ENCODE peak calls at places on chromosomes 3 and 15, in seven cellular contexts. M, D, U, E, I, T and X are unnamed samples. For H3K4me1, the result is how much of the 10 kb centered on the place peaks cover.

GRCh38 chr15:75168374-75168773 is 33.3 kb upstream of the C15orf39 start:
- DNase-seq in M (no peak), D (no peak), U (no peak), E (no peak), I (no peak), T (no peak), X (no peak)

GRCh38 chr3:127867986-127868385 is 45.7 kb upstream of the MGLL start:
- DNase-seq in M (no peak), D (no peak), U (no peak), E (no peak), I (no peak), T (no peak), X (no peak)

GRCh38 chr3:67329358-67329757 is 325.1 kb downstream of the SUCLG2 start:
- DNase-seq in M (no peak), D (no peak), U (no peak), E (peak), I (no peak), T (no peak), X (no peak)

GRCh38 chr15:100167884-100168375 is 173.8 kb downstream of the ADAMTS17 start:
- DNase-seq in M (no peak), D (no peak), U (no peak), E (no peak), I (no peak), T (no peak), X (no peak)

GRCh38 chr15:90266061-90266431 is 574 bp downstream of the NGRN start:
- DNase-seq in M (peak), D (peak), U (peak), E (no peak), I (peak), T (no peak), X (no peak)

GRCh38 chr15:26866298-26867198 is at the start of gene GABRA5:
- DNase-seq in M (no peak), D (no peak), U (peak), E (no peak), I (peak), T (no peak), X (no peak)

GRCh38 chr3:66885326-66886000 is 112.6 kb upstream of the KBTBD8 start:
- DNase-seq in M (peak), D (no peak), U (peak), E (no peak), I (no peak), T (no peak), X (no peak)

GRCh38 chr15:68997930-68998777 is 16.3 kb upstream of the NOX5 start:
- DNase-seq in M (no peak), D (no peak), U (no peak), E (no peak), I (no peak), T (no peak), X (no peak)

GRCh38 chr15:98751767-98752166 is 103.4 kb downstream of the IGF1R start:
- DNase-seq in M (no peak), D (no peak), U (no peak), E (no peak), I (no peak), T (no peak), X (no peak)

GRCh38 chr15:57591237-57591821 is 375 bp upstream of the MYZAP start:
- DNase-seq in M (no peak), D (peak), U (peak), E (no peak), I (no peak), T (no peak), X (no peak)

GRCh38 chr3:67018105-67018788 is 20.1 kb downstream of the KBTBD8 start:
- DNase-seq in M (no peak), D (no peak), U (no peak), E (no peak), I (no peak), T (no peak), X (no peak)

GRCh38 chr3:166114448-166114847 is 277.2 kb upstream of the BCHE start:
- DNase-seq in M (no peak), D (no peak), U (no peak), E (no peak), I (no peak), T (no peak), X (no peak)

GRCh38 chr3:135576786-135577185 is 388.7 kb upstream of the PPP2R3A start:
- DNase-seq in M (no peak), D (no peak), U (no peak), E (no peak), I (no peak), T (no peak), X (no peak)

GRCh38 chr15:30990036-30990435 is 1.4 kb downstream of the MTMR10 start:
- DNase-seq in M (no peak), D (no peak), U (no peak), E (no peak), I (peak), T (no peak), X (no peak)

GRCh38 chr3:160319322-160319721 is 79.7 kb downstream of the IFT80 start:
- DNase-seq in M (no peak), D (no peak), U (no peak), E (no peak), I (no peak), T (no peak), X (no peak)

GRCh38 chr3:14337828-14338227 is 64.6 kb upstream of the SLC6A6 start:
- DNase-seq in M (no peak), D (no peak), U (no peak), E (no peak), I (no peak), T (no peak), X (no peak)
- H3K4me1 ChIP-seq in M (under half), D (under half), U (under half), E (under half), I (under half), T (under half), X (under half)

GRCh38 chr15:82743810-82744209 is 34.1 kb upstream of the AP3B2 start:
- DNase-seq in M (no peak), D (no peak), U (no peak), E (no peak), I (no peak), T (no peak), X (no peak)

GRCh38 chr15:82739086-82739485 is 29.4 kb upstream of the AP3B2 start:
- DNase-seq in M (no peak), D (no peak), U (no peak), E (no peak), I (no peak), T (no peak), X (no peak)

GRCh38 chr15:82737975-82738374 is 28.3 kb upstream of the AP3B2 start:
- DNase-seq in M (no peak), D (no peak), U (no peak), E (no peak), I (no peak), T (no peak), X (no peak)

GRCh38 chr15:82742134-82742533 is 32.5 kb upstream of the AP3B2 start:
- DNase-seq in M (no peak), D (no peak), U (no peak), E (no peak), I (no peak), T (peak), X (peak)
- TF ChIP-seq POLR2AphosphoS5 in M (no peak), D (no peak), U (no peak), E (no peak), I (no peak), T (no peak), X (no peak)

GRCh38 chr15:63502137-63502801 is 2.1 kb upstream of the USP3 start:
- DNase-seq in M (no peak), D (peak), U (no peak), E (no peak), I (no peak), T (peak), X (peak)
- H3K4me1 ChIP-seq in M (half or more), D (half or more), U (under half), E (under half), I (under half), T (under half), X (under half)

GRCh38 chr3:62367735-62368704 is 5.3 kb downstream of the FEZF2 start:
- DNase-seq in M (no peak), D (no peak), U (peak), E (no peak), I (peak), T (no peak), X (no peak)

GRCh38 chr3:62368705-62369475 is 4.5 kb downstream of the FEZF2 start:
- DNase-seq in M (no peak), D (no peak), U (peak), E (no peak), I (peak), T (no peak), X (no peak)

GRCh38 chr3:62365311-62366092 is 7.8 kb downstream of the FEZF2 start:
- DNase-seq in M (no peak), D (no peak), U (peak), E (no peak), I (no peak), T (no peak), X (no peak)

GRCh38 chr3:62363275-62363674 is 10.1 kb downstream of the FEZF2 start:
- DNase-seq in M (no peak), D (no peak), U (no peak), E (no peak), I (no peak), T (no peak), X (no peak)

GRCh38 chr3:62366093-62366419 is 7.3 kb downstream of the FEZF2 start:
- DNase-seq in M (no peak), D (no peak), U (no peak), E (no peak), I (no peak), T (no peak), X (no peak)
- TF ChIP-seq POLR2AphosphoS5 in M (no peak), D (no peak), U (no peak), E (no peak), I (no peak), T (no peak), X (no peak)

GRCh38 chr3:48558446-48559134 is 2.0 kb upstream of the PFKFB4 start:
- DNase-seq in M (no peak), D (no peak), U (no peak), E (no peak), I (peak), T (no peak), X (no peak)

GRCh38 chr3:48562367-48563095 is 1.1 kb downstream of the UCN2 start:
- DNase-seq in M (no peak), D (no peak), U (no peak), E (no peak), I (peak), T (no peak), X (no peak)

GRCh38 chr3:48560648-48561018 is 2.9 kb downstream of the UCN2 start:
- DNase-seq in M (no peak), D (no peak), U (no peak), E (no peak), I (peak), T (no peak), X (no peak)

GRCh38 chr3:48563382-48563918 is at the start of gene UCN2:
- DNase-seq in M (no peak), D (no peak), U (no peak), E (no peak), I (no peak), T (no peak), X (no peak)

GRCh38 chr3:48561045-48561736 is 2.4 kb downstream of the UCN2 start:
- DNase-seq in M (no peak), D (peak), U (peak), E (no peak), I (peak), T (peak), X (no peak)
- H3K4me1 ChIP-seq in M (half or more), D (half or more), U (under half), E (under half), I (half or more), T (under half), X (under half)

DNA sequence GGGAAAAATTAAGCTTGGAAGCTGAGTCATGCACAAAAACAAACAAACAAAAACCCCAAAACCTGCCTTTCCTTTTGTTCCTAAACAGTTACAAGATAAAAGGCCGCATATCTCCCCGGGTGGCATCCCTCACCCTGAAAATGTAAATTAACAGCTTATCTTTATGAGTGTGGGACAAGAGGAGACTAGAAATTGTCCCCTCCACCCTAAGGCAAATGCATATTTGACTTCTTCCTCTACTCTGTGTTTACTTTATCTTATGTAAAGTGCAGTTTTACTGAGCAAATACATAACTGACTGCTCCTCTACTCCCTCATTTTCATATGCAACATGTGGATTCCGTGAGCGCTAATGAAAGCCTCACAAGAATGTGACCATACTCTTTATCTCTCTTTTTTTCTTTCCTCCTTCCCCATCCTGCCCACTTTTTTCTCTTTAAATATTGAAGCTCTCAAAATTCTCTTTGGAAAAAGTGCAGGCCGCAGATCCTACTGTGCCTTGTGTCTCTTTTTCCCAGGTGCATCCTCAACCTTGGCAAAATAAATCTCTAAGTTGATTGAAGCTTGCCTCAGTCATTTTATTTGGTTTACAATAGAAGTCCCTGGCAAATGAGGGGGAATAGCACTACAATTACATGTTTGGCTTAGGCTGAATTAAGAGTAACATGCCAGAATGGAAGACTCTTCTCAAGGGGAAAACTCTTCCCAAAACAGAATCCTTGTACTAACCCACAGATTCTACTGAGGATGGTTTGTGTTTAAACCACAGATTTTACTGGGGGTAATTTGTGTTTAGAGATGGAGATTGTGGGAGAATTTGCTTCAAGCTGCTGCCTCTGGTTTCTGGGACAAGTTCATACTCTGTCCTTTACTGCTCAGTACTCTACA is 72.7 kb upstream of the WDR72 start:
- DNase-seq in M (no peak), D (no peak), U (peak), E (no peak), I (no peak), T (no peak), X (no peak)
- TF ChIP-seq POLR2AphosphoS5 in M (no peak), D (no peak), U (no peak), E (no peak), I (no peak), T (no peak), X (no peak)

DNA sequence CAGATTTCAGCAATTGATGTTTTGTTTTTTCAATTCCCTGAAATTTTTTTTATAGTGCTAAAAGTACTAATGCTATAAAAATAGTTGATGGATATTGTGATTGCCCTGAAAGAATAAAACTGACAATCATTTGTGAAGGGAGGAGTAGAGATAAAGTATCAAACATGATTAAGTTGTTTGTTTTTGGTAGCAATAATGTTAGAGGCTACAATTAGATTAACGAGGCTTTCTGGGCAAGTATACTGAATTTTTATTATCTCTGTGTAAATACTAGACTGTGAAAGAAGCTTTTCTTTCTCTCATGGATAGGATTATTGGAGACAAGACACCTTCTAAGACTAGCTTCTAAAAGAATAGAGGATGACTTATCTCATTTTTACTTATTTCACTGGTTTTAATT is 15.6 kb downstream of the NR1D2 start:
- DNase-seq in M (no peak), D (no peak), U (no peak), E (no peak), I (no peak), T (no peak), X (no peak)
- H3K4me1 ChIP-seq in M (half or more), D (under half), U (under half), E (under half), I (under half), T (under half), X (under half)